ENCODE peak calls at places on chromosomes 1 and 21, in nine cellular contexts. One of them, this sample, is unnamed.

GRCh38 chr1:156196445-156196844 is 2.5 kb downstream of the SLC25A44 start:
- DNase-seq in CD8-positive, alpha-beta memory T cell: no peak
- DNase-seq in left cardiac atrium: no peak
- DNase-seq in LoVo: no peak
- DNase-seq in left kidney: no peak
- DNase-seq in activated naive CD4-positive, alpha-beta T cell treated with anti-CD3 and anti-CD28 coated beads for 36 hours: no peak
- DNase-seq in T-helper 2 cell: no peak
- DNase-seq in stimulated activated CD8-positive, alpha-beta memory T cell treated with anti-CD3 and anti-CD28 coated beads, Interleukin-7, amount 100 ng/mL, for 24 hours: no peak
- DNase-seq in cerebellar cortex: no peak
- DNase-seq in this sample: no peak

GRCh38 chr1:39129514-39129913 is 75.0 kb upstream of the MACF1 start:
- DNase-seq in cerebellar cortex: peak; percentile 68
- DNase-seq in activated naive CD4-positive, alpha-beta T cell treated with anti-CD3 and anti-CD28 coated beads for 36 hours: peak; percentile 12
- DNase-seq in LoVo: no peak
- DNase-seq in CD8-positive, alpha-beta memory T cell: no peak
- DNase-seq in T-helper 2 cell: no peak
- DNase-seq in left kidney: peak; percentile 44
- DNase-seq in left cardiac atrium: no peak
- DNase-seq in stimulated activated CD8-positive, alpha-beta memory T cell treated with anti-CD3 and anti-CD28 coated beads, Interleukin-7, amount 100 ng/mL, for 24 hours: no peak
- DNase-seq in this sample: no peak

GRCh38 chr1:19037659-19038058 is 81.2 kb upstream of the IFFO2 start:
- DNase-seq in left cardiac atrium: no peak
- DNase-seq in cerebellar cortex: no peak
- DNase-seq in CD8-positive, alpha-beta memory T cell: no peak
- DNase-seq in left kidney: no peak
- DNase-seq in LoVo: no peak
- DNase-seq in activated naive CD4-positive, alpha-beta T cell treated with anti-CD3 and anti-CD28 coated beads for 36 hours: no peak
- DNase-seq in stimulated activated CD8-positive, alpha-beta memory T cell treated with anti-CD3 and anti-CD28 coated beads, Interleukin-7, amount 100 ng/mL, for 24 hours: no peak
- DNase-seq in T-helper 2 cell: no peak
- DNase-seq in this sample: no peak

GRCh38 chr1:5992814-5993552 is 758 bp upstream of the NPHP4 start:
- DNase-seq in CD8-positive, alpha-beta memory T cell: no peak
- DNase-seq in activated naive CD4-positive, alpha-beta T cell treated with anti-CD3 and anti-CD28 coated beads for 36 hours: peak; percentile 30
- DNase-seq in LoVo: no peak
- DNase-seq in cerebellar cortex: no peak
- DNase-seq in stimulated activated CD8-positive, alpha-beta memory T cell treated with anti-CD3 and anti-CD28 coated beads, Interleukin-7, amount 100 ng/mL, for 24 hours: no peak
- DNase-seq in left kidney: no peak
- DNase-seq in T-helper 2 cell: no peak
- DNase-seq in left cardiac atrium: no peak
- DNase-seq in this sample: no peak

GRCh38 chr1:212035835-212036605 is 472 bp downstream of the DTL start:
- DNase-seq in activated naive CD4-positive, alpha-beta T cell treated with anti-CD3 and anti-CD28 coated beads for 36 hours: no peak
- DNase-seq in T-helper 2 cell: no peak
- DNase-seq in left cardiac atrium: no peak
- DNase-seq in LoVo: peak; percentile 12
- DNase-seq in CD8-positive, alpha-beta memory T cell: no peak
- DNase-seq in left kidney: no peak
- DNase-seq in stimulated activated CD8-positive, alpha-beta memory T cell treated with anti-CD3 and anti-CD28 coated beads, Interleukin-7, amount 100 ng/mL, for 24 hours: no peak
- DNase-seq in cerebellar cortex: no peak
- DNase-seq in this sample: no peak

GRCh38 chr1:201408176-201408814 is 9.2 kb upstream of the LAD1 start:
- DNase-seq in stimulated activated CD8-positive, alpha-beta memory T cell treated with anti-CD3 and anti-CD28 coated beads, Interleukin-7, amount 100 ng/mL, for 24 hours: peak; percentile 61
- DNase-seq in cerebellar cortex: peak; percentile 71
- DNase-seq in CD8-positive, alpha-beta memory T cell: peak; percentile 54
- DNase-seq in left kidney: peak; percentile 89
- DNase-seq in left cardiac atrium: peak; percentile 80
- DNase-seq in activated naive CD4-positive, alpha-beta T cell treated with anti-CD3 and anti-CD28 coated beads for 36 hours: peak; percentile 87
- DNase-seq in LoVo: peak; percentile 75
- DNase-seq in T-helper 2 cell: peak; percentile 58
- DNase-seq in this sample: peak; percentile 46

GRCh38 chr1:234710936-234711335 is 101.0 kb upstream of the IRF2BP2 start:
- DNase-seq in left cardiac atrium: no peak
- DNase-seq in LoVo: no peak
- DNase-seq in cerebellar cortex: no peak
- DNase-seq in stimulated activated CD8-positive, alpha-beta memory T cell treated with anti-CD3 and anti-CD28 coated beads, Interleukin-7, amount 100 ng/mL, for 24 hours: no peak
- DNase-seq in activated naive CD4-positive, alpha-beta T cell treated with anti-CD3 and anti-CD28 coated beads for 36 hours: no peak
- DNase-seq in CD8-positive, alpha-beta memory T cell: no peak
- DNase-seq in T-helper 2 cell: no peak
- DNase-seq in left kidney: no peak
- DNase-seq in this sample: no peak

GRCh38 chr1:20483833-20484525 is 2.0 kb downstream of the CAMK2N1 start:
- DNase-seq in left cardiac atrium: peak; percentile 29
- DNase-seq in LoVo: no peak
- DNase-seq in left kidney: peak; percentile 82
- DNase-seq in T-helper 2 cell: no peak
- DNase-seq in CD8-positive, alpha-beta memory T cell: no peak
- DNase-seq in activated naive CD4-positive, alpha-beta T cell treated with anti-CD3 and anti-CD28 coated beads for 36 hours: no peak
- DNase-seq in stimulated activated CD8-positive, alpha-beta memory T cell treated with anti-CD3 and anti-CD28 coated beads, Interleukin-7, amount 100 ng/mL, for 24 hours: no peak
- DNase-seq in cerebellar cortex: peak; percentile 35
- DNase-seq in this sample: peak; percentile 71

GRCh38 chr1:65170511-65171142 is 22.6 kb downstream of the AK4 start:
- DNase-seq in CD8-positive, alpha-beta memory T cell: no peak
- DNase-seq in LoVo: no peak
- DNase-seq in left kidney: peak; percentile 18
- DNase-seq in left cardiac atrium: peak; percentile 35
- DNase-seq in stimulated activated CD8-positive, alpha-beta memory T cell treated with anti-CD3 and anti-CD28 coated beads, Interleukin-7, amount 100 ng/mL, for 24 hours: no peak
- DNase-seq in activated naive CD4-positive, alpha-beta T cell treated with anti-CD3 and anti-CD28 coated beads for 36 hours: no peak
- DNase-seq in cerebellar cortex: peak; percentile 79
- DNase-seq in T-helper 2 cell: no peak
- DNase-seq in this sample: no peak

GRCh38 chr1:227544067-227544655 is 19.2 kb upstream of the ZNF678 start:
- DNase-seq in T-helper 2 cell: no peak
- DNase-seq in LoVo: no peak
- DNase-seq in stimulated activated CD8-positive, alpha-beta memory T cell treated with anti-CD3 and anti-CD28 coated beads, Interleukin-7, amount 100 ng/mL, for 24 hours: no peak
- DNase-seq in CD8-positive, alpha-beta memory T cell: no peak
- DNase-seq in left kidney: no peak
- DNase-seq in activated naive CD4-positive, alpha-beta T cell treated with anti-CD3 and anti-CD28 coated beads for 36 hours: no peak
- DNase-seq in cerebellar cortex: no peak
- DNase-seq in left cardiac atrium: no peak
- DNase-seq in this sample: no peak

GRCh38 chr1:25774921-25775774 is 24.8 kb upstream of the SELENON start:
- DNase-seq in left cardiac atrium: no peak
- DNase-seq in left kidney: peak; percentile 83
- DNase-seq in CD8-positive, alpha-beta memory T cell: peak; percentile 62
- DNase-seq in LoVo: no peak
- DNase-seq in cerebellar cortex: peak; percentile 53
- DNase-seq in activated naive CD4-positive, alpha-beta T cell treated with anti-CD3 and anti-CD28 coated beads for 36 hours: peak; percentile 97
- DNase-seq in T-helper 2 cell: peak; percentile 75
- DNase-seq in stimulated activated CD8-positive, alpha-beta memory T cell treated with anti-CD3 and anti-CD28 coated beads, Interleukin-7, amount 100 ng/mL, for 24 hours: peak; percentile 65
- DNase-seq in this sample: no peak

GRCh38 chr1:59686574-59686973 is 128.2 kb upstream of the HOOK1 start:
- DNase-seq in left cardiac atrium: no peak
- DNase-seq in cerebellar cortex: no peak
- DNase-seq in CD8-positive, alpha-beta memory T cell: no peak
- DNase-seq in T-helper 2 cell: no peak
- DNase-seq in LoVo: no peak
- DNase-seq in left kidney: no peak
- DNase-seq in stimulated activated CD8-positive, alpha-beta memory T cell treated with anti-CD3 and anti-CD28 coated beads, Interleukin-7, amount 100 ng/mL, for 24 hours: no peak
- DNase-seq in activated naive CD4-positive, alpha-beta T cell treated with anti-CD3 and anti-CD28 coated beads for 36 hours: no peak
- DNase-seq in this sample: no peak

GRCh38 chr21:45281411-45282282 is 6.0 kb downstream of the POFUT2 start:
- DNase-seq in left kidney: no peak
- DNase-seq in cerebellar cortex: no peak
- DNase-seq in activated naive CD4-positive, alpha-beta T cell treated with anti-CD3 and anti-CD28 coated beads for 36 hours: no peak
- DNase-seq in LoVo: no peak
- DNase-seq in stimulated activated CD8-positive, alpha-beta memory T cell treated with anti-CD3 and anti-CD28 coated beads, Interleukin-7, amount 100 ng/mL, for 24 hours: no peak
- DNase-seq in T-helper 2 cell: no peak
- DNase-seq in CD8-positive, alpha-beta memory T cell: no peak
- DNase-seq in left cardiac atrium: no peak
- DNase-seq in this sample: peak; percentile 14

This sample was measured in midbrain.